ENCODE peak calls at places on chromosomes 11 and 22, in ten cellular contexts. D is HTR-8/SVneo; P is pons; J is A549; Z is AG04450; Q is caudate nucleus; T is BE2C; A is activated CD8-positive, alpha-beta T cell treated with anti-CD3 and anti-CD28 coated beads for 36 hours; L is stimulated activated CD8-positive, alpha-beta memory T cell treated with anti-CD3 and anti-CD28 coated beads, Interleukin-12 subunit alpha, Interleukin-12 subunit beta, amount 100 ng/mL, for 4 hours; M is MM.1S. W is an unnamed sample.

GRCh38 chr22:48743601-48744282 is 1083.9 kb downstream of the BRD1 start:
- DNase-seq in D (no peak), P (no peak), J (no peak), Z (no peak), Q (no peak), T (no peak), A (no peak), L (no peak), M (no peak), W (no peak)

GRCh38 chr22:19705181-19705934 is 8.9 kb upstream of the SEPTIN5 start:
- DNase-seq in D (no peak), P (no peak), J (no peak), Z (no peak), Q (no peak), T (no peak), A (no peak), L (no peak), M (no peak), W (no peak)

GRCh38 chr11:19345848-19346681 is 105.3 kb upstream of the E2F8 start:
- DNase-seq in D (no peak), P (peak), J (peak), Z (no peak), Q (no peak), T (no peak), A (no peak), L (no peak), M (peak), W (no peak)

GRCh38 chr11:126113515-126113957 is 50.9 kb upstream of the CDON start:
- DNase-seq in D (peak), P (peak), J (peak), Z (peak), Q (no peak), T (peak), A (no peak), L (no peak), M (no peak), W (peak)

GRCh38 chr11:3119141-3119821 is 45.8 kb downstream of the OSBPL5 start:
- DNase-seq in D (no peak), P (no peak), J (no peak), Z (no peak), Q (no peak), T (no peak), A (no peak), L (no peak), M (no peak), W (no peak)

GRCh38 chr22:39596601-39597000 is 26.0 kb downstream of the CACNA1I start:
- DNase-seq in D (no peak), P (no peak), J (no peak), Z (no peak), Q (no peak), T (no peak), A (no peak), L (no peak), M (no peak), W (no peak)

GRCh38 chr11:11252403-11252802 is 100.6 kb downstream of the CSNK2A3 start:
- DNase-seq in D (no peak), P (no peak), J (no peak), Z (no peak), Q (no peak), T (no peak), A (no peak), L (no peak), M (peak), W (no peak)

GRCh38 chr11:36376888-36377758 is 81.0 kb downstream of the PRR5L start:
- DNase-seq in D (peak), P (peak), J (peak), Z (no peak), Q (no peak), T (peak), A (peak), L (peak), M (peak), W (no peak)

GRCh38 chr22:30628491-30628890 is 7.1 kb upstream of the SLC35E4 start:
- DNase-seq in D (no peak), P (peak), J (no peak), Z (no peak), Q (no peak), T (peak), A (no peak), L (no peak), M (no peak), W (no peak)

GRCh38 chr11:21429401-21429800 is 760.0 kb downstream of the NELL1 start:
- DNase-seq in D (no peak), P (no peak), J (no peak), Z (no peak), Q (no peak), T (no peak), A (no peak), L (no peak), M (peak), W (no peak)

GRCh38 chr11:114783805-114784204 is 105.5 kb downstream of the NXPE2 start:
- DNase-seq in D (no peak), P (no peak), J (no peak), Z (no peak), Q (no peak), T (no peak), A (no peak), L (no peak), M (no peak), W (no peak)

GRCh38 chr22:41341990-41342389 is 39.8 kb upstream of the TEF start:
- DNase-seq in D (no peak), P (no peak), J (no peak), Z (no peak), Q (no peak), T (no peak), A (peak), L (no peak), M (peak), W (no peak)